ENCODE peak calls at places on chromosomes 16 and 17, in nine cellular contexts. K is EL, C is AG04449, U is lung, G is erythroblast, I is AG08395, O is GM04504, D is memory B cell, N is colonic mucosa. R is an unnamed sample.

GRCh38 chr17:35022536-35023063 is 40.9 kb downstream of the RFFL start:
- DNase-seq in D (peak), O (peak), I (peak), K (peak), C (peak), U (peak), N (peak), G (no peak), R (peak)

GRCh38 chr16:89288577-89288844 is 71.0 kb downstream of the ZNF778 start:
- DNase-seq in I (no peak), C (no peak), D (no peak), U (no peak), G (no peak), O (no peak), K (no peak), N (no peak), R (no peak)

GRCh38 chr16:24700549-24701392 is 28.7 kb upstream of the TNRC6A start:
- DNase-seq in I (peak), C (peak), K (peak), D (no peak), O (peak), G (no peak), U (peak), N (peak), R (no peak)

GRCh38 chr16:1533443-1533951 is at the start of gene TMEM204:
- DNase-seq in O (peak), C (peak), I (peak), D (no peak), N (peak), U (peak), G (no peak), K (peak), R (peak)

GRCh38 chr17:45034599-45034998 is 16.8 kb downstream of the DCAKD start:
- DNase-seq in N (no peak), O (no peak), D (no peak), I (no peak), C (no peak), G (no peak), U (no peak), K (no peak), R (no peak)

GRCh38 chr17:29607557-29608195 is 14.7 kb downstream of the ANKRD13B start:
- DNase-seq in U (no peak), C (no peak), N (no peak), O (no peak), I (no peak), D (no peak), G (no peak), K (no peak), R (no peak)

GRCh38 chr17:1160591-1161041 is 19.2 kb downstream of the ABR start:
- DNase-seq in U (no peak), D (no peak), O (no peak), K (no peak), N (no peak), C (no peak), G (no peak), I (no peak), R (no peak)

GRCh38 chr17:48024149-48025039 is 13.2 kb downstream of the COPZ2 start:
- DNase-seq in O (no peak), D (peak), G (peak), U (peak), N (peak), C (no peak), I (no peak), K (peak), R (no peak)

GRCh38 chr17:14301761-14302401 is 1.0 kb downstream of the HS3ST3B1 start:
- DNase-seq in G (peak), N (peak), I (no peak), K (peak), D (peak), O (no peak), C (no peak), U (peak), R (peak)

GRCh38 chr16:74521691-74522090 is 85.2 kb downstream of the GLG1 start:
- DNase-seq in N (no peak), O (peak), U (no peak), I (peak), D (no peak), K (peak), C (no peak), G (no peak), R (no peak)